ENCODE peak calls at places on chromosomes 11 and 22, in five cellular contexts. M, A, N, H and F are unnamed samples.
A peak's percentile ranks its signal among the peaks of the same experiment; 100 is the strongest.

GRCh38 chr11:128356992-128357391 is 230.4 kb downstream of the ETS1 start:
- DNase-seq in M (no peak), A (no peak), N (no peak), H (no peak), F (no peak)

GRCh38 chr22:45587638-45588481 is 83.8 kb upstream of the ATXN10 start:
- DNase-seq in M (no peak), A (no peak), N (no peak), H (no peak), F (no peak)

GRCh38 chr11:103944251-103944944 is 92.0 kb upstream of the DDI1 start:
- DNase-seq in M (no peak), A (no peak), N (no peak), H (no peak), F (no peak)

GRCh38 chr11:94830722-94831121 is 62.6 kb downstream of the AMOTL1 start:
- DNase-seq in M (no peak), A (no peak), N (no peak), H (no peak), F (no peak)

GRCh38 chr11:66126808-66127555 is 56.9 kb downstream of the PACS1 start:
- DNase-seq in M (no peak), A (no peak), N (no peak), H (no peak), F (peak; percentile 63)

GRCh38 chr22:41223535-41223934 is 17.2 kb downstream of the CHADL start:
- DNase-seq in M (no peak), A (no peak), N (no peak), H (peak; percentile 59), F (no peak)

GRCh38 chr11:96447208-96447607 is 57.4 kb downstream of the JRKL start:
- DNase-seq in M (no peak), A (no peak), N (no peak), H (no peak), F (no peak)

GRCh38 chr11:111352235-111352746 is 26.8 kb downstream of the POU2AF1 start:
- DNase-seq in M (no peak), A (no peak), N (no peak), H (no peak), F (no peak)

GRCh38 chr22:29205598-29206371 is at the start of gene EMID1:
- DNase-seq in M (peak; percentile 90), A (no peak), N (no peak), H (no peak), F (peak; percentile 67)

GRCh38 chr11:118705796-118706545 is 26.5 kb upstream of the TREH start:
- DNase-seq in M (no peak), A (no peak), N (no peak), H (no peak), F (no peak)

GRCh38 chr11:132910016-132910760 is 622.1 kb downstream of the OPCML start:
- DNase-seq in M (no peak), A (no peak), N (no peak), H (no peak), F (peak; percentile 19)

GRCh38 chr11:46348986-46349401 is 1.7 kb downstream of the DGKZ start:
- DNase-seq in M (no peak), A (no peak), N (no peak), H (no peak), F (no peak)

GRCh38 chr11:283405-284080 is 5.3 kb downstream of the NLRP6 start:
- DNase-seq in M (no peak), A (no peak), N (no peak), H (no peak), F (no peak)

GRCh38 chr11:133928628-133929059 is 28.1 kb downstream of the IGSF9B start:
- DNase-seq in M (no peak), A (no peak), N (no peak), H (no peak), F (peak; percentile 28)

GRCh38 chr11:8239536-8240228 is 24.0 kb downstream of the LMO1 start:
- DNase-seq in M (no peak), A (no peak), N (no peak), H (no peak), F (no peak)

GRCh38 chr11:111797145-111797581 is 31.0 kb upstream of the PPP2R1B start:
- DNase-seq in M (peak; percentile 18), A (peak; percentile 34), N (no peak), H (no peak), F (no peak)

GRCh38 chr11:19241260-19242183 is 777 bp upstream of the E2F8 start:
- DNase-seq in M (peak; percentile 81), A (no peak), N (no peak), H (no peak), F (peak; percentile 69)

GRCh38 chr11:47248304-47248663 is 330 bp downstream of the ACP2 start:
- DNase-seq in M (no peak), A (peak; percentile 39), N (no peak), H (no peak), F (no peak)

GRCh38 chr11:100731471-100731870 is 44.4 kb downstream of the ARHGAP42 start:
- DNase-seq in M (no peak), A (no peak), N (no peak), H (no peak), F (no peak)

GRCh38 chr11:34632105-34632780 is 11.3 kb downstream of the EHF start:
- DNase-seq in M (no peak), A (no peak), N (no peak), H (no peak), F (no peak)

GRCh38 chr11:118216621-118217526 is 7.9 kb downstream of the JAML start:
- DNase-seq in M (no peak), A (no peak), N (no peak), H (no peak), F (no peak)

GRCh38 chr11:56693428-56693827 is 5.5 kb upstream of the OR9G1 start:
- DNase-seq in M (no peak), A (no peak), N (no peak), H (no peak), F (no peak)

GRCh38 chr11:56688554-56688953 is 10.3 kb upstream of the OR9G1 start:
- DNase-seq in M (no peak), A (no peak), N (no peak), H (no peak), F (no peak)
- H3K27ac ChIP-seq in M (no peak overlapping the region), A (no peak overlapping the region), N (no peak overlapping the region), H (no peak overlapping the region), F (no peak overlapping the region)

GRCh38 chr11:62545437-62546243 is 966 bp downstream of the AHNAK start:
- DNase-seq in M (peak; percentile 87), A (no peak), N (peak; percentile 53), H (peak; percentile 86), F (peak; percentile 83)
- TF ChIP-seq CREB1 in M (no peak), A (no peak), N (no peak), H (no peak), F (no peak)

GRCh38 chr11:75344761-75345454 is 6.6 kb downstream of the ARRB1 start:
- DNase-seq in M (no peak), A (no peak), N (no peak), H (no peak), F (no peak)
- H3K27ac ChIP-seq in M (no peak overlapping the region), A (peak overlapping the region; percentile 47), N (no peak overlapping the region), H (no peak overlapping the region), F (no peak overlapping the region)

DNA sequence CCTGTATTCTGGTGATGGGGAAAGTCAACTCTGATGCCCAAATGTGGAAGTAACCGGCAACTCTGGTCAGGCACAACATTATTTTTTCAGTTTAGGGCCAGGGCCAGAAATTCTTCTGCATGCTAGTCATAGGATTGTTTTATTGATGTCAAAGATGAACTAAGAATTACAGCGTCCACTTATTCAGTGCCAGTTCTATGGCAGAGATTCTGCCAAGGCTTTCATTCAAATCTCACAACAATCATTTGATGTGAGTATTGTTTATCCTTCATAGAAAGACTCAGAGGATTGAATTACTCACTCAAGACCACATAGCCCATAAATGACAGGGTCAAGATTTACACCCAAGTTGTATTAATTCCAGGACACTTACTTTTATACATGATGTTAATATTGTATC is 87.7 kb downstream of the TMPRSS5 start:
- DNase-seq in M (no peak), A (no peak), N (no peak), H (no peak), F (no peak)
- TF ChIP-seq CREB1 in M (no peak), A (no peak), N (no peak), H (no peak), F (no peak)

DNA sequence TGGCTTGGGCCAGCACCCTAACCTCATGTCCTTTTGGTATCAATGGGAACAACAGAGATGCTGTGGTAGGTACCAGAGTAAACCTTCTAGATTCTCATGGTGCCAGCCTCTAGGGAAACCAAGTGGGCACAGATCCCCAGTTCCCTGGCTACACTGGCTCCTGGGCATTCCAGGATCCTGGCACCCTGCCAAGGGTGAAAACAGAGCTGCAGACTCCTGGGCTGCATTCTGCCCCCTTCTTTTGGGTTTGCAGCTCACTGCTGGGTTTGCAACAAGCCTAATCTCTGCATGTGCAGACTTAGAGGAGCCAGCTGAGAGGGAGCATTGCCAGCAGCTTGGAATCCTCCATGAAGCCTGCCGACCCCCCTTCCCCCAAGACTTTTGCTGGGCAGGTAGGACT is 30.6 kb downstream of the PRDM11 start:
- DNase-seq in M (no peak), A (no peak), N (no peak), H (no peak), F (no peak)
- H3K27ac ChIP-seq in M (no peak overlapping the region), A (no peak overlapping the region), N (no peak overlapping the region), H (no peak overlapping the region), F (no peak overlapping the region)

GRCh38 chr11:119794756-119795155 is 65.8 kb upstream of the NECTIN1 start:
- DNase-seq in M (no peak), A (no peak), N (no peak), H (no peak), F (no peak)

GRCh38 chr11:119794141-119794665 is 65.2 kb upstream of the NECTIN1 start:
- DNase-seq in M (no peak), A (no peak), N (no peak), H (no peak), F (no peak)

GRCh38 chr11:119793335-119793984 is 64.5 kb upstream of the NECTIN1 start:
- DNase-seq in M (no peak), A (no peak), N (no peak), H (no peak), F (no peak)

GRCh38 chr11:119796363-119797060 is 67.5 kb upstream of the NECTIN1 start:
- DNase-seq in M (no peak), A (no peak), N (no peak), H (no peak), F (no peak)

DNA sequence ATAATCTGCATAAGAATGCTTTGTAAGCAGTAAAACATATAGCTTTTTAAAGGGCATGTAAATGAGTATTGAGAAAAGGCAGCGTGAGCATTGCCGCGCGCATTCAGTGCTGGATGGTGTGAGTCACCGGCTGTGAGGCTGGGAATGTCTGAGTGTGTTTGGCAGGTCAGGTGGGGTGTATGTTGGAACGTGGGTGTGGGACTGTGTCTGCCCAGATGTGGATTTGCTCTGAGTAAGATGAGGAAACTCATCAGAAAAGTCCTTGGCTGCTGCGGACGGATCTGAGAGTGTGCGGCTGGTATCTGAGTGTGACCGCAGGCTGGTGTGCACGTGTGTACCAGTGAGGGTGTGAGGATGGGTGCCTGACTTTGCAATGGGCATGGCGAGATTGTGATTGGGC is 66.2 kb upstream of the NECTIN1 start:
- DNase-seq in M (no peak), A (no peak), N (no peak), H (no peak), F (no peak)
- TF ChIP-seq CREB1 in M (no peak), A (no peak), N (no peak), H (no peak), F (no peak)

GRCh38 chr11:84720706-84721402 is 906.3 kb downstream of the DLG2 start:
- DNase-seq in M (no peak), A (no peak), N (no peak), H (no peak), F (peak; percentile 63)
- H3K27ac ChIP-seq in M (no peak overlapping the region), A (no peak overlapping the region), N (no peak overlapping the region), H (no peak overlapping the region), F (no peak overlapping the region)